ENCODE peak calls at places on chromosomes 6 and 20, in ten cellular contexts. X is Calu3, U is SK-N-SH, W is cardiac fibroblast, Z is endodermal cell, R is neural crest cell, O is A673, J is GM20000, K is AG09319, I is MM.1S. T is an unnamed sample.

GRCh38 chr20:19838495-19838894 is 80.4 kb downstream of the RIN2 start:
- DNase-seq in I (no peak), U (no peak), R (no peak), X (no peak), O (no peak), Z (no peak), W (no peak), K (no peak), J (no peak), T (no peak)

GRCh38 chr6:158825951-158826306 is 6.8 kb upstream of the EZR start:
- DNase-seq in O (no peak), R (no peak), Z (peak), I (no peak), W (no peak), K (no peak), U (peak), J (no peak), X (no peak), T (no peak)

GRCh38 chr6:14917511-14917910 is 328.4 kb upstream of the JARID2 start:
- DNase-seq in X (no peak), J (no peak), Z (no peak), I (no peak), W (no peak), O (no peak), U (no peak), K (no peak), R (no peak), T (no peak)

GRCh38 chr20:21607971-21608735 is 94.3 kb upstream of the NKX2-2 start:
- DNase-seq in X (peak), J (no peak), Z (no peak), W (no peak), K (no peak), O (peak), R (no peak), I (no peak), U (peak), T (no peak)

GRCh38 chr20:32681175-32682084 is 7.7 kb upstream of the C20orf203 start:
- DNase-seq in O (peak), U (peak), Z (peak), W (no peak), R (peak), I (peak), X (peak), K (no peak), J (no peak), T (no peak)

GRCh38 chr6:112203577-112204349 is 50.6 kb downstream of the LAMA4 start:
- DNase-seq in I (peak), Z (no peak), W (peak), K (no peak), R (no peak), J (no peak), U (no peak), O (no peak), X (peak), T (no peak)

GRCh38 chr20:5784735-5785134 is 34.5 kb downstream of the SHLD1 start:
- DNase-seq in J (no peak), R (no peak), I (no peak), Z (no peak), O (no peak), X (no peak), K (no peak), U (no peak), W (no peak), T (no peak)

GRCh38 chr6:14344486-14344885 is 226.9 kb downstream of the CD83 start:
- DNase-seq in Z (no peak), J (no peak), O (no peak), X (no peak), I (no peak), R (no peak), W (no peak), U (no peak), K (no peak), T (no peak)

GRCh38 chr20:37528442-37529213 is 952 bp upstream of the BLCAP start:
- DNase-seq in W (no peak), J (no peak), Z (peak), K (no peak), O (no peak), I (no peak), U (no peak), X (no peak), R (no peak), T (no peak)

GRCh38 chr6:4647414-4648365 is 128.5 kb upstream of the CDYL start:
- DNase-seq in I (peak), W (peak), O (peak), R (peak), K (peak), U (peak), X (peak), Z (peak), J (no peak), T (no peak)

GRCh38 chr6:134853111-134854055 is 96.5 kb downstream of the ALDH8A1 start:
- DNase-seq in J (no peak), I (no peak), K (peak), R (no peak), U (no peak), W (peak), Z (no peak), X (no peak), O (no peak), T (no peak)

GRCh38 chr6:20497200-20497820 is 36.9 kb upstream of the CDKAL1 start:
- DNase-seq in X (no peak), U (no peak), J (no peak), K (peak), I (no peak), W (peak), Z (peak), R (no peak), O (no peak), T (no peak)

GRCh38 chr20:24662756-24663399 is 193.4 kb downstream of the SYNDIG1 start:
- DNase-seq in Z (no peak), R (no peak), J (no peak), X (no peak), W (no peak), I (no peak), O (no peak), U (peak), K (no peak), T (no peak)

GRCh38 chr6:49506569-49507111 is 6.9 kb downstream of the GLYATL3 start:
- DNase-seq in O (no peak), Z (no peak), J (no peak), U (no peak), I (no peak), R (no peak), X (peak), W (no peak), K (no peak), T (no peak)

GRCh38 chr6:52089758-52090348 is 2.4 kb upstream of the PKHD1 start:
- DNase-seq in J (no peak), W (no peak), I (no peak), O (no peak), X (no peak), Z (no peak), K (no peak), R (no peak), U (no peak), T (no peak)

GRCh38 chr20:44497761-44498160 is 22.1 kb downstream of the TTPAL start:
- DNase-seq in X (no peak), R (no peak), Z (no peak), W (no peak), K (no peak), U (no peak), I (no peak), O (no peak), J (no peak), T (no peak)

GRCh38 chr20:61958773-61959172 is 106.9 kb downstream of the TAF4 start:
- DNase-seq in Z (no peak), W (no peak), J (no peak), O (no peak), R (no peak), X (no peak), K (no peak), U (no peak), I (no peak), T (no peak)

GRCh38 chr6:153108320-153108719 is 22.8 kb downstream of the RGS17 start:
- DNase-seq in J (no peak), X (no peak), W (peak), R (no peak), K (no peak), I (no peak), U (peak), O (no peak), Z (no peak), T (no peak)
- TF ChIP-seq CTCF in J (no peak), X (no peak), W (peak), R (peak), K (peak), I (no peak), U (peak), O (peak), Z (peak), T (no peak)

DNA sequence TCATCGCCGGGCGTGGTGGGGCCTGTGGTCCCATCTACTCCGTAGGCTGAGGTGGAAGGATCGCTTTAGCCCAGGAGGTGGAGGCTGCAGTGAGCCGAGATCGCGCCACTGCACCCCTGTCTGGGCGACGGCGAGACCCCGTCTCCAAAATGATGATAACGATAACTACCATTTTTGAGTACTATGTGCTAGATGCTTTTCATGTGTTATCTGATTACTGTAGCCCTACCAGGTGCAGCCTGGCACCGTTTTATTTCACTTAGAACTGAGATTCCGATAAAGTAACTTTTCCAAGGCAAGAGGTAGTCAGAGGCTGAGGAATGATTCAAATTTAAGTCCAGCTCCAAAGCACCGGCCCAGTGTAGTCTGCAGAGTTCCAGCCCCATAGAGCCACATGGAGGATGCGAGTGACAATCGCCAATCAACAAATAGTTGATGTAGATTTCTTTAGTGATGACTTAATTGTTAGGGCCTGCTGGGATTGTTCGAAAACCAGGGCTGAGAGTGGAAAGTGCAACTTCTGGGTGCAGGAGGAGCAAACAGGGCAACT is 727 bp downstream of the ERMARD start:
- DNase-seq in K (no peak), R (no peak), J (no peak), W (no peak), Z (peak), U (peak), O (peak), X (no peak), I (no peak), T (no peak)
- TF ChIP-seq CTCF in K (no peak), R (peak), J (no peak), W (no peak), Z (no peak), U (no peak), O (no peak), X (no peak), I (no peak), T (no peak)

GRCh38 chr6:28841290-28841689 is 82.5 kb downstream of the TRIM27 start:
- DNase-seq in Z (peak), O (no peak), J (no peak), I (no peak), U (no peak), W (peak), K (no peak), R (no peak), X (no peak), T (no peak)
- TF ChIP-seq CTCF in Z (peak), O (peak), J (no peak), I (no peak), U (no peak), W (no peak), K (no peak), R (peak), X (peak), T (no peak)

GRCh38 chr6:82484001-82484400 is 120.4 kb downstream of the TPBG start:
- DNase-seq in U (no peak), Z (no peak), K (no peak), O (no peak), I (no peak), J (no peak), W (no peak), R (no peak), X (no peak), T (no peak)

GRCh38 chr6:82488403-82488802 is 124.8 kb downstream of the TPBG start:
- DNase-seq in Z (no peak), O (no peak), X (no peak), I (no peak), R (no peak), W (no peak), U (no peak), K (no peak), J (no peak), T (no peak)

GRCh38 chr6:82484737-82485650 is 121.4 kb downstream of the TPBG start:
- DNase-seq in J (no peak), I (no peak), X (no peak), K (no peak), W (no peak), R (no peak), O (peak), Z (no peak), U (no peak), T (no peak)

GRCh38 chr6:82492134-82492533 is 128.5 kb downstream of the TPBG start:
- DNase-seq in J (no peak), X (no peak), R (no peak), K (no peak), I (no peak), O (no peak), W (no peak), U (no peak), Z (no peak), T (no peak)

DNA sequence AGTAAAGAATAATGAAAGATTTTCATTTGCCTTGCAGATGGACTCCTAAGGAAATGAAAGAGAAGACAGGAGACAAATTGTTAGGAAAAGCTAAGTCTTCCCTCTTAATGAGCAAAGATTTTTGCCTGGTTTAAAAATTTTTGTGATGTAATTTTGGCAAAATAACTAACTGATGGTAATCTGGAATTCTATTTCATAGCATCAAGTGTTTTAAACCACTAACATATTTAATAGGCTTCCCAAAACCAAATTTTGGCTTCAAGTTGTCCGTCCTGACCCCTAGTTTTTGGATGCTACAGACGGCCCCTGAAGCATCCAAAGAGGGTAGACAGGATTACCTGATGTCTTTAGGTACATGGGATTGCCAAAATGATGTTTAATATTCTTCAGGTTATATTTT is 124.3 kb downstream of the TPBG start:
- DNase-seq in I (no peak), R (no peak), K (no peak), Z (no peak), U (no peak), W (no peak), O (no peak), X (no peak), J (no peak), T (no peak)
- TF ChIP-seq CTCF in I (no peak), R (no peak), K (no peak), Z (no peak), U (no peak), W (no peak), O (no peak), X (no peak), J (no peak), T (no peak)

GRCh38 chr20:47314647-47315338 is 41.7 kb downstream of the ZMYND8 start:
- DNase-seq in U (no peak), O (no peak), K (no peak), W (no peak), R (no peak), J (no peak), Z (no peak), X (no peak), I (no peak), T (no peak)

GRCh38 chr20:47311211-47311610 is 45.3 kb downstream of the ZMYND8 start:
- DNase-seq in Z (no peak), U (no peak), X (no peak), O (no peak), I (no peak), K (no peak), J (no peak), W (no peak), R (no peak), T (no peak)

GRCh38 chr20:47310729-47311128 is 45.8 kb downstream of the ZMYND8 start:
- DNase-seq in O (no peak), Z (no peak), W (no peak), I (no peak), U (no peak), R (no peak), J (no peak), X (no peak), K (no peak), T (no peak)

GRCh38 chr20:47309806-47310426 is 46.6 kb downstream of the ZMYND8 start:
- DNase-seq in W (no peak), O (no peak), I (no peak), K (no peak), Z (no peak), U (no peak), J (no peak), X (no peak), R (no peak), T (no peak)

GRCh38 chr20:47311967-47312681 is 44.4 kb downstream of the ZMYND8 start:
- DNase-seq in U (no peak), J (no peak), X (no peak), Z (no peak), R (no peak), O (no peak), W (no peak), I (no peak), K (no peak), T (no peak)
- TF ChIP-seq CTCF in U (no peak), J (no peak), X (no peak), Z (peak), R (no peak), O (no peak), W (no peak), I (no peak), K (no peak), T (no peak)

GRCh38 chr6:85118233-85118632 is 331.6 kb upstream of the NT5E start:
- DNase-seq in R (no peak), O (no peak), U (peak), I (no peak), Z (peak), W (no peak), J (no peak), X (peak), K (no peak), T (no peak)
- TF ChIP-seq CTCF in R (peak), O (peak), U (peak), I (peak), Z (peak), W (no peak), J (no peak), X (no peak), K (no peak), T (no peak)

GRCh38 chr6:142372348-142372747 is 70.5 kb downstream of the ADGRG6 start:
- DNase-seq in Z (peak), I (no peak), J (no peak), W (peak), K (no peak), O (no peak), X (peak), R (no peak), U (no peak), T (no peak)
- TF ChIP-seq CTCF in Z (peak), I (no peak), J (no peak), W (no peak), K (no peak), O (no peak), X (no peak), R (no peak), U (no peak), T (no peak)

DNA sequence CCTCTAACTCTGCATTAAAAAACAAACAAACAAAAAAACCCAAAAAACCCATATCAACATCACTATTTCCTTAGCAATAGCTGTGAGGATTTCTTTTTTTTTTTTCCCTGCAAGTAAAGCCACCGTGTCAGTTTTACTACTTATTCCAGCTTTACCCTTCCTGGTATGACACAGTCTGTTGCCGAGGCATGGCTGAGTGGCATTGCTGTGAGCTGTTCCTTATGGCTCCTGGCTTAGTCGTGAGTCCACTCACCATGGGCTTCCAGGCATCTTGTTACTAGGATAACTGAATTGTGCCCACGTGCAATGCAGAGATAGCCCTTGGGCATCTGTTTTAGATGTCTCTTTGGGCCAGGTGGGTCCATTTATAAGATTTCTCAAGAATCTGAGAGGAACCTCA is 84.8 kb downstream of the LRRC1 start:
- DNase-seq in W (no peak), U (no peak), R (no peak), I (no peak), X (no peak), J (no peak), Z (no peak), K (no peak), O (no peak), T (no peak)
- TF ChIP-seq CTCF in W (no peak), U (no peak), R (no peak), I (no peak), X (no peak), J (no peak), Z (no peak), K (no peak), O (no peak), T (no peak)

DNA sequence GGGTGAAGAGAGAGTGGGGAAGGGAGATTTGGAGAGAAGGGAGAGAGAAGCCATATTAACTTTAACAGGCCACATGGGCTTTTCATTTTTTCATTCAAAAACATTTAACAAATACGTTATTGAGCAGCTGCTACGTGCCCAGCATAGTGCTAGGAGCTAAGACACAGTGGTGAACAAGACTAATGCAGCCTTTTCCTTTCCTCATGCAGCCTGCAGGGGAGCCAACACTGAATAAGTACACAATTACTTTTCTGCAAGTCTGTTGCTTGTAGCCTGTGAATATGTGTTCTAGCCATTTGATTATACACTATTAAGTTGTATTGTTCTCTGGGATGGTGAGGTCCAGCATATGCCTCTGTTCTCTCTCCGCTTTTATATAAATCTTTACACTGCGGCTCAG is 1.9 kb upstream of the BLOC1S5 start:
- DNase-seq in Z (peak), W (no peak), J (no peak), R (no peak), X (no peak), O (peak), I (no peak), K (no peak), U (no peak), T (no peak)
- TF ChIP-seq CTCF in Z (peak), W (peak), J (no peak), R (peak), X (no peak), O (no peak), I (no peak), K (no peak), U (peak), T (no peak)

GRCh38 chr6:70375882-70376281 is 37.4 kb upstream of the FAM135A start:
- DNase-seq in J (no peak), I (no peak), X (no peak), K (no peak), O (peak), Z (peak), W (no peak), R (no peak), U (no peak), T (no peak)
- TF ChIP-seq CTCF in J (peak), I (peak), X (no peak), K (no peak), O (peak), Z (peak), W (peak), R (peak), U (peak), T (no peak)